ENCODE peak calls at places on chromosome 20, in ten cellular contexts. R is mucosa of descending colon; Q is GM06990; A is H7; Z is brain microvascular endothelial cell; C is foreskin fibroblast; S is aorta; G is CD8-positive, alpha-beta T cell; Y is CD8-positive, alpha-beta memory T cell; D is neuronal stem cell. L is an unnamed sample.

GRCh38 chr20:40860487-40860902 is 168.1 kb upstream of the TOP1 start:
- DNase-seq in R (no peak), Q (no peak), A (no peak), Z (peak; percentile 71), C (peak; percentile 77), S (no peak), G (no peak), Y (no peak), D (no peak), L (no peak)

GRCh38 chr20:37223053-37223452 is 38.6 kb downstream of the GHRH start:
- DNase-seq in R (peak; percentile 30), Q (no peak), A (no peak), Z (peak; percentile 94), C (peak; percentile 90), S (no peak), G (no peak), Y (no peak), D (no peak), L (no peak)

GRCh38 chr20:6635034-6635736 is 132.3 kb upstream of the BMP2 start:
- DNase-seq in R (no peak), Q (no peak), A (no peak), Z (no peak), C (no peak), S (no peak), G (no peak), Y (no peak), D (no peak), L (no peak)

GRCh38 chr20:61130156-61130555 is 121.9 kb upstream of the CDH4 start:
- DNase-seq in R (no peak), Q (no peak), A (no peak), Z (no peak), C (no peak), S (no peak), G (no peak), Y (no peak), D (no peak), L (no peak)

GRCh38 chr20:59210186-59210585 is 46.6 kb downstream of the ZNF831 start:
- DNase-seq in R (no peak), Q (no peak), A (no peak), Z (no peak), C (no peak), S (no peak), G (no peak), Y (no peak), D (no peak), L (no peak)

GRCh38 chr20:52593634-52594033 is 378.5 kb upstream of the TSHZ2 start:
- DNase-seq in R (no peak), Q (no peak), A (no peak), Z (no peak), C (no peak), S (no peak), G (no peak), Y (no peak), D (no peak), L (no peak)

GRCh38 chr20:15789083-15789482 is 784.2 kb downstream of the KIF16B start:
- DNase-seq in R (no peak), Q (no peak), A (no peak), Z (no peak), C (no peak), S (no peak), G (no peak), Y (no peak), D (no peak), L (no peak)

GRCh38 chr20:57980526-57980925 is 247.9 kb downstream of the ANKRD60 start:
- DNase-seq in R (no peak), Q (no peak), A (no peak), Z (no peak), C (no peak), S (no peak), G (no peak), Y (no peak), D (no peak), L (peak; percentile 62)

GRCh38 chr20:5395932-5396727 is 79.4 kb upstream of the PROKR2 start:
- DNase-seq in R (no peak), Q (no peak), A (no peak), Z (no peak), C (no peak), S (no peak), G (no peak), Y (no peak), D (no peak), L (no peak)

GRCh38 chr20:57738484-57738883 is 28.7 kb upstream of the PMEPA1 start:
- DNase-seq in R (peak; percentile 27), Q (no peak), A (peak; percentile 22), Z (no peak), C (no peak), S (no peak), G (no peak), Y (no peak), D (no peak), L (no peak)

GRCh38 chr20:3768342-3769130 is 983 bp upstream of the ADISSP start:
- DNase-seq in R (peak; percentile 79), Q (peak; percentile 83), A (peak; percentile 97), Z (peak; percentile 74), C (peak; percentile 79), S (peak; percentile 92), G (peak; percentile 75), Y (peak; percentile 81), D (peak; percentile 89), L (peak; percentile 64)

GRCh38 chr20:56829788-56830385 is 200.8 kb downstream of the TFAP2C start:
- DNase-seq in R (no peak), Q (no peak), A (peak; percentile 73), Z (no peak), C (no peak), S (no peak), G (no peak), Y (no peak), D (no peak), L (no peak)

GRCh38 chr20:38847840-38848239 is 42.3 kb downstream of the PPP1R16B start:
- DNase-seq in R (no peak), Q (no peak), A (no peak), Z (no peak), C (no peak), S (no peak), G (no peak), Y (no peak), D (no peak), L (no peak)

GRCh38 chr20:38843346-38843745 is 37.8 kb downstream of the PPP1R16B start:
- DNase-seq in R (no peak), Q (no peak), A (no peak), Z (no peak), C (no peak), S (no peak), G (no peak), Y (no peak), D (no peak), L (no peak)

GRCh38 chr20:38842558-38842981 is 37.1 kb downstream of the PPP1R16B start:
- DNase-seq in R (peak; percentile 41), Q (peak; percentile 95), A (no peak), Z (no peak), C (no peak), S (no peak), G (no peak), Y (no peak), D (no peak), L (peak; percentile 44)

GRCh38 chr20:38842017-38842416 is 36.5 kb downstream of the PPP1R16B start:
- DNase-seq in R (no peak), Q (no peak), A (no peak), Z (no peak), C (no peak), S (no peak), G (no peak), Y (no peak), D (no peak), L (no peak)

DNA sequence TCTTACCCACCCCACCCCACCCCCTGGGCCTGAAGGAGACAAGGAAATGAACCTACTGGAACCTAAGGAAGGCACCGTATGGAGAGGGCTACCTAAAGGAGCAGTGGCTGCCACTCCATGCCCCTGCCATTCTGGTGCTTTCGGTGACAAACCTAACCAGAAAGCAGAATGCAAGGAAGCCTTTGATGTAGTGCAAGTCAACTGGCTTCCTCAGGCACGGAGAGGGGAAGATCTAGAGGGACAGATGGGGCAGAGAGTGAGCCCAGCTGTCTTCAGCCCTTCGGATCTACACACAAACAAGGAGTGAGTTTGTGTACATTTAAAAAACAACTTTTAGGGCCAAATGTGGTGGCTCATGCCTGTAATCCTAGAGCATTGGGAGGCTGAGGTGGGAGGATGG is 39.5 kb downstream of the PPP1R16B start:
- DNase-seq in R (no peak), Q (no peak), A (no peak), Z (no peak), C (no peak), S (no peak), G (no peak), Y (no peak), D (no peak), L (no peak)
- H3K4me3 ChIP-seq in R (no peak overlapping the region), Q (no peak overlapping the region), A (no peak overlapping the region), Z (no peak overlapping the region), C (no peak overlapping the region), S (no peak overlapping the region), G (no peak overlapping the region), Y (no peak overlapping the region), D (no peak overlapping the region), L (no peak overlapping the region)

DNA sequence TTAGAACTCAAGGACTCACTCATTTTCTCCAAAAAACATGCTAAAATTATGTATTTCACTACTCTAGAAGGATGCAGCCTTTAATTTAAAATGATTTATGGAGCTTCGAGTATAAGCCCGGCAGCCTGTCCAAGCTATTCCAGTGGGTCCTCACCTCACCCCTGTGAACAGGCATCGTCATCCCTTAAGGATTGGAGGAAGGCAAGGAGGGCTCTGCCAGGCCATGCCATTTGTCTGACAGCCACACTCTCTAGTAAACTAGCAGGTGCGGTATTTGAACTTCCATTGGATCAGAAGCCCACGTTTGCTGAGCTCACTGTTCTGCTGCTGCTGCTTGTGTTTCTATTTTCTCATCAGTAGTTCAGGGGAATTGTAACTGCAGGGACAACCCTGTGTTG is 39.8 kb upstream of the NAA20 start:
- DNase-seq in R (no peak), Q (no peak), A (no peak), Z (no peak), C (no peak), S (no peak), G (no peak), Y (no peak), D (no peak), L (no peak)
- H3K4me3 ChIP-seq in R (no peak overlapping the region), Q (no peak overlapping the region), A (no peak overlapping the region), Z (peak overlapping the region; percentile 89), C (peak overlapping the region; percentile 75), S (peak overlapping the region; percentile 79), G (no peak overlapping the region), Y (no peak overlapping the region), D (no peak overlapping the region), L (no peak overlapping the region)

DNA sequence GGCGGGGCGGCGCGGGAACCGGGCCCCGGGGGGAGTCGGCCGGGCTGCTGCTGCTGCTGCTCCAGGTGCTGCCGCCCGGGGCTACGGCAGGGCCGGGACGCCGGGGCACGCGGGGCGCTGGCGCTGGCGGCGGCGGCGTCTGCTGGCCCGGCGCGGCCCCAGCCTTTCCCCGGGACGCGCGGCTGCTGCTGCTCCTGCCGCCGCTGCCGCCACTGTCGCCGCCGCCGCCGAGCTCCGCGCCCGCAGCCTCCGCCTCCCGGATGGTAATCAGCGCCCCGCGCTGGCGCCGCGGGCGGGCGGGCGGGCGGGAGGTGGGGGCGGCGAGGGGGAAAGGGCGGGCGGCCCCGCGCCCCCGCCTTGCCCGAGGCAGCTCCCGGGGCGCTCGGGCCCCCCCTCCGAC is 306 bp downstream of the EBF4 start:
- DNase-seq in R (no peak), Q (no peak), A (no peak), Z (no peak), C (no peak), S (peak; percentile 73), G (no peak), Y (no peak), D (no peak), L (no peak)
- H3K4me3 ChIP-seq in R (no peak overlapping the region), Q (no peak overlapping the region), A (peak overlapping the region; percentile 33), Z (no peak overlapping the region), C (no peak overlapping the region), S (peak overlapping the region; percentile 68), G (no peak overlapping the region), Y (no peak overlapping the region), D (peak overlapping the region; percentile 74), L (no peak overlapping the region)

GRCh38 chr20:43655937-43656336 is 11.0 kb upstream of the MYBL2 start:
- DNase-seq in R (no peak), Q (no peak), A (no peak), Z (no peak), C (no peak), S (peak; percentile 15), G (no peak), Y (no peak), D (no peak), L (no peak)
- H3K4me3 ChIP-seq in R (no peak overlapping the region), Q (no peak overlapping the region), A (no peak overlapping the region), Z (no peak overlapping the region), C (no peak overlapping the region), S (no peak overlapping the region), G (no peak overlapping the region), Y (no peak overlapping the region), D (no peak overlapping the region), L (no peak overlapping the region)